ENCODE peak calls at places on chromosomes 16 and 17, in six cellular contexts. One of them, this sample, is unnamed.

GRCh38 chr17:76152580-76152979 is 11.5 kb upstream of the FOXJ1 start:
- DNase-seq in sigmoid colon: no peak
- DNase-seq in stomach: no peak
- DNase-seq in suprapubic skin: peak; percentile 47
- DNase-seq in SK-N-SH: no peak
- DNase-seq in HepG2: no peak
- DNase-seq in this sample: no peak

GRCh38 chr17:4858880-4859260 is 25.7 kb downstream of the MINK1 start:
- DNase-seq in SK-N-SH: peak; percentile 83
- DNase-seq in stomach: peak; percentile 59
- DNase-seq in suprapubic skin: no peak
- DNase-seq in HepG2: no peak
- DNase-seq in sigmoid colon: peak; percentile 81
- DNase-seq in this sample: peak; percentile 40

GRCh38 chr17:8846768-8847211 is 20.7 kb downstream of the PIK3R6 start:
- DNase-seq in SK-N-SH: peak; percentile 34
- DNase-seq in HepG2: peak; percentile 33
- DNase-seq in sigmoid colon: peak; percentile 4
- DNase-seq in stomach: no peak
- DNase-seq in suprapubic skin: no peak
- DNase-seq in this sample: no peak

GRCh38 chr16:47925811-47926460 is 229.9 kb downstream of the ABCC12 start:
- DNase-seq in suprapubic skin: no peak
- DNase-seq in sigmoid colon: no peak
- DNase-seq in stomach: no peak
- DNase-seq in SK-N-SH: no peak
- DNase-seq in HepG2: no peak
- DNase-seq in this sample: no peak

GRCh38 chr17:44487170-44487569 is 16.0 kb downstream of the GPATCH8 start:
- DNase-seq in sigmoid colon: no peak
- DNase-seq in stomach: no peak
- DNase-seq in suprapubic skin: no peak
- DNase-seq in SK-N-SH: no peak
- DNase-seq in HepG2: no peak
- DNase-seq in this sample: no peak

GRCh38 chr17:1071103-1071825 is 74.3 kb downstream of the TIMM22 start:
- DNase-seq in stomach: no peak
- DNase-seq in sigmoid colon: no peak
- DNase-seq in SK-N-SH: peak; percentile 87
- DNase-seq in suprapubic skin: no peak
- DNase-seq in HepG2: no peak
- DNase-seq in this sample: no peak

GRCh38 chr16:56107944-56108583 is 83.2 kb upstream of the GNAO1 start:
- DNase-seq in sigmoid colon: no peak
- DNase-seq in stomach: no peak
- DNase-seq in HepG2: no peak
- DNase-seq in SK-N-SH: no peak
- DNase-seq in suprapubic skin: no peak
- DNase-seq in this sample: no peak

GRCh38 chr16:59635674-59636073 is 901.6 kb upstream of the GOT2 start:
- DNase-seq in sigmoid colon: no peak
- DNase-seq in HepG2: no peak
- DNase-seq in SK-N-SH: no peak
- DNase-seq in stomach: no peak
- DNase-seq in suprapubic skin: no peak
- DNase-seq in this sample: no peak

GRCh38 chr17:7982171-7982570 is 20.2 kb upstream of the GUCY2D start:
- DNase-seq in suprapubic skin: peak; percentile 57
- DNase-seq in stomach: no peak
- DNase-seq in sigmoid colon: peak; percentile 12
- DNase-seq in HepG2: no peak
- DNase-seq in SK-N-SH: no peak
- DNase-seq in this sample: no peak

GRCh38 chr17:36899250-36900129 is 37.8 kb upstream of the LHX1 start:
- DNase-seq in HepG2: no peak
- DNase-seq in sigmoid colon: no peak
- DNase-seq in stomach: no peak
- DNase-seq in SK-N-SH: peak; percentile 54
- DNase-seq in suprapubic skin: no peak
- DNase-seq in this sample: no peak

GRCh38 chr17:10193632-10194031 is 4.8 kb downstream of the GAS7 start:
- DNase-seq in HepG2: no peak
- DNase-seq in suprapubic skin: no peak
- DNase-seq in stomach: no peak
- DNase-seq in sigmoid colon: no peak
- DNase-seq in SK-N-SH: no peak
- DNase-seq in this sample: no peak

GRCh38 chr16:29857133-29857760 is 5.8 kb downstream of the CDIPT start:
- DNase-seq in stomach: no peak
- DNase-seq in HepG2: no peak
- DNase-seq in SK-N-SH: no peak
- DNase-seq in suprapubic skin: no peak
- DNase-seq in sigmoid colon: no peak
- DNase-seq in this sample: no peak

GRCh38 chr16:88920618-88921602 is 54.5 kb upstream of the PABPN1L start:
- DNase-seq in suprapubic skin: no peak
- DNase-seq in SK-N-SH: peak; percentile 88
- DNase-seq in HepG2: no peak
- DNase-seq in stomach: peak; percentile 58
- DNase-seq in sigmoid colon: peak; percentile 87
- DNase-seq in this sample: peak; percentile 70

GRCh38 chr16:66660422-66661209 is 35.9 kb downstream of the CMTM4 start:
- DNase-seq in suprapubic skin: no peak
- DNase-seq in sigmoid colon: peak; percentile 87
- DNase-seq in stomach: peak; percentile 46
- DNase-seq in SK-N-SH: peak; percentile 72
- DNase-seq in HepG2: peak; percentile 84
- DNase-seq in this sample: peak; percentile 38

GRCh38 chr16:64311241-64311640 is 810.6 kb downstream of the CDH11 start:
- DNase-seq in suprapubic skin: no peak
- DNase-seq in sigmoid colon: no peak
- DNase-seq in stomach: no peak
- DNase-seq in HepG2: no peak
- DNase-seq in SK-N-SH: no peak
- DNase-seq in this sample: no peak

GRCh38 chr17:32341141-32341856 is 674 bp downstream of the C17orf75 start:
- DNase-seq in SK-N-SH: peak; percentile 58
- DNase-seq in suprapubic skin: no peak
- DNase-seq in HepG2: peak; percentile 58
- DNase-seq in sigmoid colon: no peak
- DNase-seq in stomach: no peak
- DNase-seq in this sample: no peak

GRCh38 chr17:42457107-42457787 is 1.4 kb upstream of the ATP6V0A1 start:
- DNase-seq in stomach: no peak
- DNase-seq in SK-N-SH: no peak
- DNase-seq in sigmoid colon: no peak
- DNase-seq in suprapubic skin: no peak
- DNase-seq in HepG2: no peak
- DNase-seq in this sample: no peak

GRCh38 chr17:65519471-65519870 is 42.0 kb downstream of the AXIN2 start:
- DNase-seq in SK-N-SH: no peak
- DNase-seq in sigmoid colon: no peak
- DNase-seq in suprapubic skin: peak; percentile 57
- DNase-seq in HepG2: no peak
- DNase-seq in stomach: no peak
- DNase-seq in this sample: no peak

GRCh38 chr16:3470723-3471122 is 24.6 kb downstream of the C16orf90 start:
- DNase-seq in HepG2: no peak
- DNase-seq in stomach: no peak
- DNase-seq in suprapubic skin: no peak
- DNase-seq in SK-N-SH: no peak
- DNase-seq in sigmoid colon: no peak
- DNase-seq in this sample: no peak

GRCh38 chr17:6420173-6420641 is 14.7 kb downstream of the AIPL1 start:
- DNase-seq in HepG2: no peak
- DNase-seq in sigmoid colon: no peak
- DNase-seq in stomach: no peak
- DNase-seq in suprapubic skin: no peak
- DNase-seq in SK-N-SH: no peak
- DNase-seq in this sample: no peak

GRCh38 chr17:80937501-80938356 is 53.9 kb upstream of the CHMP6 start:
- DNase-seq in HepG2: no peak
- DNase-seq in sigmoid colon: peak; percentile 59
- DNase-seq in SK-N-SH: no peak
- DNase-seq in stomach: no peak
- DNase-seq in suprapubic skin: no peak
- DNase-seq in this sample: no peak

GRCh38 chr17:71975998-71976649 is 144.7 kb upstream of the SOX9 start:
- DNase-seq in HepG2: no peak
- DNase-seq in sigmoid colon: peak; percentile 89
- DNase-seq in SK-N-SH: peak; percentile 38
- DNase-seq in stomach: peak; percentile 53
- DNase-seq in suprapubic skin: peak; percentile 95
- DNase-seq in this sample: peak; percentile 79

GRCh38 chr17:32876414-32877163 is at the start of gene MYO1D:
- DNase-seq in sigmoid colon: peak; percentile 74
- DNase-seq in stomach: peak; percentile 79
- DNase-seq in SK-N-SH: peak; percentile 73
- DNase-seq in suprapubic skin: peak; percentile 82
- DNase-seq in HepG2: peak; percentile 45
- DNase-seq in this sample: peak; percentile 88

GRCh38 chr16:2716101-2716885 is 3.7 kb downstream of the PRSS27 start:
- DNase-seq in sigmoid colon: no peak
- DNase-seq in SK-N-SH: no peak
- DNase-seq in suprapubic skin: no peak
- DNase-seq in HepG2: no peak
- DNase-seq in stomach: no peak
- DNase-seq in this sample: no peak

GRCh38 chr17:20095366-20096080 is 86.4 kb downstream of the SPECC1 start:
- DNase-seq in SK-N-SH: peak; percentile 80
- DNase-seq in suprapubic skin: no peak
- DNase-seq in stomach: peak; percentile 57
- DNase-seq in sigmoid colon: peak; percentile 78
- DNase-seq in HepG2: peak; percentile 43
- DNase-seq in this sample: peak; percentile 22

GRCh38 chr16:85403693-85404092 is 209.4 kb upstream of the GSE1 start:
- DNase-seq in stomach: no peak
- DNase-seq in SK-N-SH: no peak
- DNase-seq in HepG2: no peak
- DNase-seq in sigmoid colon: peak; percentile 50
- DNase-seq in suprapubic skin: no peak
- DNase-seq in this sample: no peak
- TF ChIP-seq POLR2AphosphoS5 in stomach: no peak
- TF ChIP-seq POLR2AphosphoS5 in SK-N-SH: no peak
- TF ChIP-seq POLR2AphosphoS5 in HepG2: no peak
- TF ChIP-seq POLR2AphosphoS5 in sigmoid colon: no peak
- TF ChIP-seq POLR2AphosphoS5 in suprapubic skin: no peak
- TF ChIP-seq POLR2AphosphoS5 in this sample: no peak

GRCh38 chr17:78313735-78314648 is 45.9 kb downstream of the SOCS3 start:
- DNase-seq in suprapubic skin: no peak
- DNase-seq in sigmoid colon: peak; percentile 85
- DNase-seq in HepG2: peak; percentile 57
- DNase-seq in SK-N-SH: peak; percentile 95
- DNase-seq in stomach: peak; percentile 90
- DNase-seq in this sample: peak; percentile 92

GRCh38 chr17:78315355-78316114 is 44.3 kb downstream of the SOCS3 start:
- DNase-seq in suprapubic skin: peak; percentile 92
- DNase-seq in HepG2: peak; percentile 45
- DNase-seq in SK-N-SH: peak; percentile 57
- DNase-seq in sigmoid colon: peak; percentile 93
- DNase-seq in stomach: peak; percentile 79
- DNase-seq in this sample: peak; percentile 83

GRCh38 chr17:78316115-78316866 is 43.6 kb downstream of the SOCS3 start:
- DNase-seq in HepG2: no peak
- DNase-seq in SK-N-SH: peak; percentile 46
- DNase-seq in suprapubic skin: no peak
- DNase-seq in stomach: no peak
- DNase-seq in sigmoid colon: no peak
- DNase-seq in this sample: no peak

GRCh38 chr17:78316867-78317816 is 42.7 kb downstream of the SOCS3 start:
- DNase-seq in stomach: peak; percentile 65
- DNase-seq in suprapubic skin: no peak
- DNase-seq in HepG2: peak; percentile 66
- DNase-seq in SK-N-SH: peak; percentile 27
- DNase-seq in sigmoid colon: no peak
- DNase-seq in this sample: peak; percentile 84

GRCh38 chr17:78314683-78315354 is 45.1 kb downstream of the SOCS3 start:
- DNase-seq in sigmoid colon: no peak
- DNase-seq in SK-N-SH: peak; percentile 74
- DNase-seq in stomach: no peak
- DNase-seq in suprapubic skin: no peak
- DNase-seq in HepG2: no peak
- DNase-seq in this sample: no peak
- TF ChIP-seq CTCF in sigmoid colon: no peak
- TF ChIP-seq CTCF in SK-N-SH: peak; percentile 40
- TF ChIP-seq CTCF in stomach: no peak
- TF ChIP-seq CTCF in suprapubic skin: no peak
- TF ChIP-seq CTCF in HepG2: no peak
- TF ChIP-seq CTCF in this sample: no peak

GRCh38 chr17:58394534-58395223 is 22.7 kb downstream of the RNF43 start:
- DNase-seq in SK-N-SH: no peak
- DNase-seq in stomach: no peak
- DNase-seq in sigmoid colon: no peak
- DNase-seq in HepG2: peak; percentile 93
- DNase-seq in suprapubic skin: no peak
- DNase-seq in this sample: no peak

GRCh38 chr17:58399974-58400373 is 17.4 kb downstream of the RNF43 start:
- DNase-seq in HepG2: no peak
- DNase-seq in stomach: no peak
- DNase-seq in suprapubic skin: no peak
- DNase-seq in sigmoid colon: no peak
- DNase-seq in SK-N-SH: no peak
- DNase-seq in this sample: no peak

GRCh38 chr17:58400826-58401225 is 16.5 kb downstream of the RNF43 start:
- DNase-seq in SK-N-SH: no peak
- DNase-seq in HepG2: no peak
- DNase-seq in suprapubic skin: no peak
- DNase-seq in stomach: no peak
- DNase-seq in sigmoid colon: no peak
- DNase-seq in this sample: no peak

GRCh38 chr17:58398574-58399266 is 18.6 kb downstream of the RNF43 start:
- DNase-seq in suprapubic skin: no peak
- DNase-seq in HepG2: no peak
- DNase-seq in sigmoid colon: no peak
- DNase-seq in stomach: no peak
- DNase-seq in SK-N-SH: no peak
- DNase-seq in this sample: no peak

DNA sequence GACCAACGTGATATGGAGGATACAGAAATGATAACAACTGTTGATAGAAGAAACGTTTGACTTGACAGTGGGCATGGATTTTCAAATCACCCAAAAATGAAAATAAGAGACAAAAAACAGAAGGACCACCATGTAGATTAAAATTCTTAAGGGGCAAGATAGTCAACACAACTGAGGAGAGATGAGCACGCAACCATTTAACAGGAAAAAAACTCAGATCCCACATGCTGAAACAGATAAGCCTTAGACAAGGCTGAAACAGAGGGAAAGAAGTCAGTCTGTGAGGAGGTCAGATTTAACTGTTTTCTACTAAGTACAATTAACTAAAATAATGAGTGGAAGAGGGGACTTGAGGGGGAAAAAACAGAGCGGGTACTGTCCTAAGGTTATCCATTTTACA is 21.2 kb downstream of the RNF43 start:
- DNase-seq in suprapubic skin: no peak
- DNase-seq in HepG2: no peak
- DNase-seq in sigmoid colon: no peak
- DNase-seq in SK-N-SH: no peak
- DNase-seq in stomach: no peak
- DNase-seq in this sample: no peak
- TF ChIP-seq EP300 in suprapubic skin: no peak
- TF ChIP-seq EP300 in HepG2: no peak
- TF ChIP-seq EP300 in sigmoid colon: no peak
- TF ChIP-seq EP300 in SK-N-SH: no peak
- TF ChIP-seq EP300 in stomach: no peak
- TF ChIP-seq EP300 in this sample: no peak

GRCh38 chr17:50151937-50152547 is 1.6 kb upstream of the PPP1R9B start:
- DNase-seq in sigmoid colon: peak; percentile 93
- DNase-seq in stomach: peak; percentile 83
- DNase-seq in suprapubic skin: no peak
- DNase-seq in SK-N-SH: peak; percentile 89
- DNase-seq in HepG2: peak; percentile 87
- DNase-seq in this sample: peak; percentile 90
- TF ChIP-seq POLR2AphosphoS5 in sigmoid colon: peak; percentile 32
- TF ChIP-seq POLR2AphosphoS5 in stomach: peak; percentile 63
- TF ChIP-seq POLR2AphosphoS5 in suprapubic skin: no peak
- TF ChIP-seq POLR2AphosphoS5 in SK-N-SH: peak; percentile 54
- TF ChIP-seq POLR2AphosphoS5 in HepG2: peak; percentile 40
- TF ChIP-seq POLR2AphosphoS5 in this sample: peak; percentile 9